ENCODE peak calls at places on chromosome 20, in ten cellular contexts. H is WTC11, Q is NCI-H1694 treated with DMSO at 0.1 percent for 48 hours, V is GM20000, N is amygdala, G is skeletal muscle cell, B is PC-3, Y is GM04503, W is T-helper 17 cell, A is amniotic epithelial cell. D is an unnamed sample.

GRCh38 chr20:57649617-57650015 is 29.4 kb upstream of the ZBP1 start:
- DNase-seq in H (no peak), Q (no peak), V (no peak), N (no peak), G (no peak), B (no peak), Y (no peak), W (no peak), A (no peak), D (no peak)

GRCh38 chr20:12199703-12200102 is 282.0 kb downstream of the BTBD3 start:
- DNase-seq in H (peak), Q (no peak), V (no peak), N (no peak), G (no peak), B (no peak), Y (no peak), W (no peak), A (no peak), D (no peak)

GRCh38 chr20:18032977-18033892 is 24.5 kb downstream of the OVOL2 start:
- DNase-seq in H (no peak), Q (no peak), V (no peak), N (no peak), G (no peak), B (peak), Y (no peak), W (no peak), A (no peak), D (no peak)

GRCh38 chr20:49872056-49872455 is 43.3 kb downstream of the SPATA2 start:
- DNase-seq in H (no peak), Q (no peak), V (no peak), N (no peak), G (no peak), B (no peak), Y (no peak), W (no peak), A (no peak), D (no peak)

GRCh38 chr20:61937146-61937962 is 128.3 kb downstream of the TAF4 start:
- DNase-seq in H (no peak), Q (no peak), V (no peak), N (no peak), G (no peak), B (no peak), Y (no peak), W (no peak), A (no peak), D (no peak)

GRCh38 chr20:41392871-41393704 is 26.5 kb upstream of the EMILIN3 start:
- DNase-seq in H (no peak), Q (no peak), V (no peak), N (peak), G (no peak), B (no peak), Y (no peak), W (no peak), A (no peak), D (no peak)

GRCh38 chr20:26218301-26218700 is 521.6 kb upstream of the ZNF337 start:
- DNase-seq in H (no peak), Q (no peak), V (no peak), N (no peak), G (peak), B (peak), Y (peak), W (no peak), A (no peak), D (no peak)

GRCh38 chr20:1330075-1330830 is 1.3 kb upstream of the SDCBP2 start:
- DNase-seq in H (no peak), Q (no peak), V (no peak), N (no peak), G (no peak), B (peak), Y (no peak), W (no peak), A (no peak), D (peak)

GRCh38 chr20:46099491-46100287 is 9.9 kb upstream of the NCOA5 start:
- DNase-seq in H (peak), Q (no peak), V (peak), N (no peak), G (no peak), B (no peak), Y (no peak), W (no peak), A (no peak), D (no peak)

GRCh38 chr20:31934968-31935764 is 16.7 kb downstream of the PDRG1 start:
- DNase-seq in H (peak), Q (no peak), V (no peak), N (no peak), G (no peak), B (no peak), Y (no peak), W (no peak), A (no peak), D (no peak)

D was measured in fibroblast of mammary gland.